ENCODE peak calls at places on chromosomes 7 and 10, in four cellular contexts. Q is K562, V is HepG2, F is SK-N-SH. P is an unnamed sample.

GRCh38 chr10:84948644-84949043 is 620.3 kb downstream of the CCSER2 start:
- DNase-seq in F (no peak), V (no peak), Q (no peak), P (no peak)

GRCh38 chr10:58531084-58531695 is 18.5 kb downstream of the BICC1 start:
- DNase-seq in V (peak), F (no peak), Q (peak), P (peak)

GRCh38 chr7:68276725-68277124 is 1280.1 kb downstream of the TYW1 start:
- DNase-seq in Q (no peak), F (no peak), V (no peak), P (no peak)

GRCh38 chr10:114103286-114103685 is 59.6 kb downstream of the ADRB1 start:
- DNase-seq in V (peak), F (peak), Q (peak), P (no peak)

GRCh38 chr7:90945104-90945752 is 319.0 kb upstream of the FZD1 start:
- DNase-seq in Q (no peak), F (no peak), V (no peak), P (no peak)

GRCh38 chr7:8261711-8262695 is at the start of gene ICA1:
- DNase-seq in F (peak), Q (peak), V (no peak), P (peak)

GRCh38 chr7:53281312-53281711 is 245.9 kb downstream of the POM121L12 start:
- DNase-seq in Q (no peak), F (no peak), V (no peak), P (no peak)

GRCh38 chr7:555551-556160 is 36.0 kb upstream of the PDGFA start:
- DNase-seq in F (no peak), V (no peak), Q (no peak), P (no peak)

GRCh38 chr10:10222288-10222945 is 795.3 kb upstream of the CELF2 start:
- DNase-seq in Q (no peak), F (no peak), V (no peak), P (no peak)

GRCh38 chr7:19701471-19701870 is 7.4 kb downstream of the POLR1F start:
- DNase-seq in Q (no peak), V (no peak), F (no peak), P (no peak)

GRCh38 chr7:45211958-45212357 is 54.4 kb downstream of the RAMP3 start:
- DNase-seq in Q (no peak), V (no peak), F (no peak), P (no peak)

GRCh38 chr7:4610768-4611467 is 71.2 kb upstream of the FOXK1 start:
- DNase-seq in F (peak), Q (peak), V (peak), P (peak)

GRCh38 chr7:1678571-1679325 is 8.7 kb downstream of the ELFN1 start:
- DNase-seq in V (no peak), Q (no peak), F (peak), P (no peak)

GRCh38 chr10:70312972-70313371 is 29.2 kb upstream of the NPFFR1 start:
- DNase-seq in Q (no peak), F (no peak), V (no peak), P (no peak)

GRCh38 chr10:79904671-79905321 is 44.1 kb downstream of the SFTPD start:
- DNase-seq in V (no peak), Q (peak), F (peak), P (peak)

GRCh38 chr7:4014649-4015048 is 667.4 kb upstream of the FOXK1 start:
- DNase-seq in V (no peak), F (no peak), Q (no peak), P (no peak)

GRCh38 chr10:6353526-6353925 is 150.8 kb downstream of the PFKFB3 start:
- DNase-seq in Q (no peak), V (peak), F (no peak), P (no peak)

GRCh38 chr7:120168066-120168465 is 104.9 kb upstream of the KCND2 start:
- DNase-seq in V (no peak), F (no peak), Q (no peak), P (no peak)

GRCh38 chr10:87761892-87762291 is 56.1 kb downstream of the ATAD1 start:
- DNase-seq in Q (no peak), V (peak), F (no peak), P (no peak)

GRCh38 chr7:151727579-151728285 is 149.2 kb downstream of the PRKAG2 start:
- DNase-seq in F (peak), Q (peak), V (no peak), P (no peak)

GRCh38 chr10:78902815-78903214 is 166.0 kb upstream of the ZMIZ1 start:
- DNase-seq in Q (no peak), V (no peak), F (no peak), P (no peak)

GRCh38 chr7:45199506-45199905 is 41.9 kb downstream of the RAMP3 start:
- DNase-seq in V (no peak), F (no peak), Q (no peak), P (no peak)

GRCh38 chr7:26856481-26856880 is 7.9 kb downstream of the SKAP2 start:
- DNase-seq in Q (no peak), F (no peak), V (no peak), P (no peak)

GRCh38 chr10:19889279-19889678 is 73.0 kb downstream of the PLXDC2 start:
- DNase-seq in V (no peak), Q (no peak), F (no peak), P (no peak)

GRCh38 chr10:112792487-112793196 is 157.4 kb upstream of the TCF7L2 start:
- DNase-seq in Q (no peak), V (no peak), F (no peak), P (no peak)

GRCh38 chr10:60099998-60100747 is 193.8 kb upstream of the CCDC6 start:
- DNase-seq in Q (peak), F (peak), V (peak), P (no peak)

GRCh38 chr7:69002416-69002815 is 595.9 kb upstream of the AUTS2 start:
- DNase-seq in F (no peak), Q (no peak), V (no peak), P (no peak)

GRCh38 chr10:33174674-33175073 is 159.8 kb downstream of the NRP1 start:
- DNase-seq in F (no peak), V (no peak), Q (no peak), P (no peak)

GRCh38 chr7:46755120-46756034 is 826.5 kb downstream of the TNS3 start:
- DNase-seq in V (no peak), Q (no peak), F (peak), P (no peak)

GRCh38 chr7:105691692-105692564 is 110.6 kb upstream of the EFCAB10 start:
- DNase-seq in Q (no peak), V (no peak), F (no peak), P (peak)

GRCh38 chr7:1062296-1063294 is 18.2 kb downstream of the GPR146 start:
- DNase-seq in Q (no peak), F (no peak), V (no peak), P (no peak)

GRCh38 chr10:12319085-12319484 is 30.3 kb upstream of the CAMK1D start:
- DNase-seq in F (no peak), V (no peak), Q (no peak), P (no peak)

DNA sequence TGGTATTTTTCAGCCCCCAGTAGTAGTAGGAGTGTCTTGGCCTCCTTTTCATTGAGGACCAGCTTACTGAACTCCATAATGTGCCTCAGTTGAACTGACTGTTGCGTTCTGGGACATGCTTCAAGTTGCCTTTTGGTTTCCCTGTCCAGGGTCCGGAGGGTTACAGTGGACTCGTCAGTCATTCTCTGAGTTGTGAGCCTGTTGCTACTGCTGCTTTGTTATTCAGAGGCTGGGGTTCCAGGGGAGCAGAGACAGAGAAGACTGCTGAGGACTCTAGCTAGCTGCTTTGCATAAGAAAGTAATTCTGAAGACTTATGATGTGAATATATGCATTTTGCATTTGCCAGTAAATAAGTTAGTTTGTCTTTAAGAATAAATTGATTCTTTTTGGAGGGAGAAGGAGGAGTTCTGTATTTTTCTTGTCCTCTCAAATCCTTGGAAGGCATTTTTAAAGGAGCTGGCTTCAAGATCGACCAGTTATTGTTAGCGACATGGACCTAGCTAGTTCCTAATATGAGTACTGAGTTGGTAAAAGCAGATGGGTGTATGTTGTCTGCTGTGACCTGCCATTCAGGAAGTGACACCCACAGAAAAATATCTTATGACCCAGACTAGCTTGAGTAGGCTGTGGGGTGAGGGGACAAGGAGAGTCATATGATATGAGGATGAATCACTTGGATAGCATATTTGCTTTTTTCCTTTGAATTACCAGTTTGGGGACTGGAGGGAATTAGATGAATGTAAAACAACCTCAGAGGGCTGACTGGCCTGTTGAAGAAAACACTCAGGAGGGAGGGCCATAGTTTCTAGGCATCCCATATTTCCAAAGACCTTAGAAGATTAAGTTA is 8.3 kb downstream of the PI4K2A start:
- DNase-seq in V (peak), F (no peak), Q (peak), P (peak)
- TF ChIP-seq FOXJ3 in V (no peak), F (no peak), Q (no peak), P (no peak)

DNA sequence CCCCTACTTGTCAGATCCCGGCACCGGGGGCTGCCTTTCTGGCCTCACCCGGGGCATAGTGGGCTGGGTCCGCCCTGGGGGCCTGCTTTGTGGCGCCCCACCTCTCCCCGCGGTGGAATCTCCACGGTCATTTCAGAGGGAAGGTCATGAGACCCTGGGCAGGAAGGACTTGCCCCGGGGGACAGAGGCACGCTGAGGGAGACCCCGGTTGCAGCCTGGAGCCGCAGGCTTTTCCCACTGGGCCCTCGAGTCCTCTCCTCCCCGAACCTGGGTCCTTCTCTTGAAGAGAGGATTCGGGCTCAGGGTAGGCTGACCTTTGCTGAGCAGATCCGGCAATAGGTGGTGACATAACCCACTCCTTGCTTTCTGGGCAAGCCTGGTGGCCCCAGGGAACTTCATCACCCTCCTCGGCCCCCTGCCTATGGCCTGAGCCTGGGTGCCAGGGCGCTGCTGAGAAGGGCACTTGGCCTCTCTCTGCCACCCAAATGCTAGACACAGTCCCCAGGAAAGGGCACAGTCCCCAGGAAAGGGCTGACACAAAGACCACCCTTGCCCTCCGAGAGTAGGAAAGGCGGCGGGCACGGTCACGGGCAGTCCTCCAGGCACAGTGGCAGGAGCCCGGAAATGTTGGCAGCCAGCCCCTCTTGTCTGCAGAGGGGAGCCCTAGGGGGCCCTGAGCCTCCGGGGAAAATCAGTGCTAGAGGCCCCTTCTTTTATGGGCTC is 36.2 kb downstream of the FKBP6 start:
- DNase-seq in Q (no peak), F (peak), V (no peak), P (no peak)
- TF ChIP-seq FOXJ3 in Q (no peak), F (no peak), V (no peak), P (no peak)

GRCh38 chr10:116143673-116144072 is 129.3 kb downstream of the GFRA1 start:
- DNase-seq in V (no peak), Q (no peak), F (no peak), P (no peak)

GRCh38 chr10:116151076-116151475 is 121.9 kb downstream of the GFRA1 start:
- DNase-seq in F (no peak), V (no peak), Q (no peak), P (no peak)

GRCh38 chr10:116146374-116146773 is 126.6 kb downstream of the GFRA1 start:
- DNase-seq in V (no peak), F (no peak), Q (no peak), P (no peak)

GRCh38 chr10:116147162-116147906 is 125.7 kb downstream of the GFRA1 start:
- DNase-seq in F (no peak), Q (no peak), V (no peak), P (no peak)
- TF ChIP-seq FOXJ3 in F (no peak), Q (no peak), V (no peak), P (no peak)

GRCh38 chr7:74657692-74658170 is at the start of gene GTF2I:
- DNase-seq in V (no peak), Q (no peak), F (no peak), P (peak)
- TF ChIP-seq FOXJ3 in V (no peak), Q (no peak), F (no peak), P (no peak)

GRCh38 chr10:20986049-20986448 is 88.9 kb upstream of the NEBL start:
- DNase-seq in F (no peak), V (peak), Q (no peak), P (no peak)

GRCh38 chr10:20993387-20994170 is 96.5 kb upstream of the NEBL start:
- DNase-seq in V (no peak), F (no peak), Q (no peak), P (no peak)

GRCh38 chr10:20988357-20988983 is 91.4 kb upstream of the NEBL start:
- DNase-seq in V (peak), F (no peak), Q (no peak), P (no peak)

GRCh38 chr10:20991526-20991925 is 94.4 kb upstream of the NEBL start:
- DNase-seq in Q (no peak), V (peak), F (no peak), P (no peak)

DNA sequence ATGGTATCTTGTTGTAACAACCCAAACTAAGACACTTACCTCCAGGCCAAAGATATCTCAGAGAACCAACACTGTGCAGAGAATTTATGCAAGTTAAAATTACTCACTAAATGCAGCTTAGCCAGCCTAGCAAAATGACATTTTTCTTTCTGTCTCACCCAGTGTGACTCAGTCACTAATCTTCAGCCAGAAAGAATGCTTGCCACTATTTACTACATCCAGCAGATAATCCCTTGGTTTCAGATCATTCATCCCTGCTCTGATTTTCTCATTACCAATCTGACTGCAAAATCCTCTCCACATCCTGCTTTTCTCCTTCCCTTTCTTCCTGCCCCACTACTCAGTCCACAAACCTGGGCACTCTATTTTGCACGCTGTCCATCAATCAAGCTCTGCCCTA is 93.5 kb upstream of the NEBL start:
- DNase-seq in Q (no peak), F (no peak), V (no peak), P (no peak)
- TF ChIP-seq FOXJ3 in Q (no peak), F (no peak), V (no peak), P (no peak)

DNA sequence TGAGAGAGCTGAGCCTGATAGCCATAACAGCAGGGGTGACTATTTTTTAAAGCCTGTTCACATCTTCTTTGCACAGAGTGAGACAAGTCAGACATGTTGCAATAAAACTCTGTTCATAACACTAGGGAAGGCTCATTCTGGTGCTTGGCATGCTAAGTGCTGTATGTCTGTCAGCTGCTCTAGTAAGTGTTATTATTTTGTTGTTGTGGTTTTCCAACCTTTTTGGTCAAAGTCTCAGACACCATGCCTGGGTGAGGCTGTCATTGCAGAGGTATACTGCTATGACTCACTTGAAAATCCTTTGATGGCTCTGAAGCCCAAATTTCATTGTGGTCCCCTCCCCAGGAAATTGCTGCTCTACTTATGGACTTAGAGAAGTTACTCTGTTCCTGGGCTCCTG is 129.7 kb downstream of the ADRA2A start:
- DNase-seq in V (no peak), F (no peak), Q (no peak), P (no peak)
- TF ChIP-seq FOXJ3 in V (no peak), F (no peak), Q (no peak), P (no peak)

DNA sequence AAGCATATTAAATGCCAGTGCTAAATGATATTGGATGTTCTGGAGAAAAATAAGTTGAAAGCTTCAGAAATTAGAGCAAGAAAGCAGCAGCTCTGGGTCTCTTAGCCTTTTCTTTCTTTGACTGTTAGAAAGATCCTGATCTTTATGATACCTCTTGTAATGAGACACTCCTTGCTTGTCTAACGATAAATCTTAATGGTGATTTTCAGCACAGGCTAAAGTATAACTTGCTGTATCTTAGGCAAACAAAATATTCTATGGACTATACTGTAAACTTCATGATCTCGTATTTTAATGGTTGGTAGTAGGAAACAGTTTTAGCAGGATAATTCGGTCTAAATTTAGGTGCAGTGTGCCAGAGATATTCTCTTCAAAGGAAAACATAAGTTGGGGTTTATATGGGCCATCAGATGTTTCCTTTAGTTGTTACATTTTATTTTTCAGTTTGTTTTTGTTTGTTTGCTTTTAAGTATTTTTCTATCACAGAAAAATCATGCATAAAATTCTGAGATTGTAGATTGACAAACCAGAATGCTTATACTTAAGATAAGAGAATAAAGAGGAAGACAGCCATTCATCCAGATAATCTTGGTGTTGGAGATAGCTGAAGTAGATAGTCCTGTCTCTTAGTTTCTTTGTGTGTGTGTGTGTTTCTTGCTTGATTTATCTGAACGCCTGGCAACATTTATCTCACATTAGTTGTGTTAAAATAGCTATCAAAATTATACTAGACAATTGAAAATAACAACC is 4.7 kb downstream of the CASD1 start:
- DNase-seq in Q (no peak), F (no peak), V (no peak), P (no peak)
- TF ChIP-seq FOXJ3 in Q (no peak), F (no peak), V (no peak), P (no peak)